ENCODE peak calls at places on chromosomes 7 and 10, in ten cellular contexts. M is endothelial cell, P is brain microvascular endothelial cell, Y is RWPE1, K is IMR-90, U is mesothelial cell of epicardium, R is A549, N is fibroblast of lung, F is spleen, B is glutamatergic neuron. I is an unnamed sample.

GRCh38 chr10:59611048-59611447 is 98.6 kb downstream of the SLC16A9 start:
- DNase-seq in P (no peak), R (no peak), K (no peak), M (no peak), Y (no peak), N (no peak), B (no peak), F (no peak), U (no peak), I (no peak)

GRCh38 chr7:20607216-20607615 is 8.3 kb upstream of the ABCB5 start:
- DNase-seq in P (no peak), F (no peak), U (no peak), Y (no peak), N (peak), R (peak), M (no peak), B (no peak), K (no peak), I (no peak)

GRCh38 chr10:62618576-62619408 is 185.7 kb upstream of the ADO start:
- DNase-seq in U (no peak), M (no peak), F (peak), P (peak), N (peak), R (no peak), B (no peak), K (peak), Y (no peak), I (no peak)

GRCh38 chr10:90222372-90222771 is 521.0 kb downstream of the KIF20B start:
- DNase-seq in N (peak), M (no peak), Y (peak), R (no peak), F (no peak), P (peak), U (no peak), K (peak), B (no peak), I (no peak)

GRCh38 chr10:14904316-14904732 is 25.7 kb downstream of the SUV39H2 start:
- DNase-seq in R (peak), Y (peak), N (peak), B (no peak), P (peak), F (no peak), U (no peak), K (peak), M (no peak), I (no peak)

GRCh38 chr10:70964281-70964680 is 75.9 kb upstream of the PCBD1 start:
- DNase-seq in Y (no peak), R (no peak), K (no peak), B (no peak), N (no peak), P (no peak), F (peak), U (no peak), M (no peak), I (no peak)

GRCh38 chr7:144835166-144835611 is 664 bp downstream of the TPK1 start:
- DNase-seq in M (peak), N (peak), F (no peak), P (peak), U (no peak), R (peak), K (peak), B (peak), Y (no peak), I (peak)

GRCh38 chr10:490256-490655 is 199.2 kb downstream of the DIP2C start:
- DNase-seq in U (no peak), B (peak), P (no peak), M (no peak), R (no peak), Y (no peak), K (peak), F (peak), N (peak), I (no peak)

GRCh38 chr7:129909669-129910068 is 43.1 kb downstream of the UBE2H start:
- DNase-seq in P (no peak), K (no peak), B (no peak), U (no peak), R (no peak), Y (no peak), F (no peak), M (no peak), N (no peak), I (no peak)

GRCh38 chr7:105389090-105389650 is 449 bp upstream of the SRPK2 start:
- DNase-seq in N (peak), F (no peak), B (peak), P (peak), U (peak), Y (peak), K (peak), R (peak), M (peak), I (no peak)

GRCh38 chr10:60208676-60209269 is 180.9 kb downstream of the ANK3 start:
- DNase-seq in P (no peak), K (peak), U (no peak), Y (peak), M (no peak), F (no peak), N (peak), R (no peak), B (no peak), I (no peak)

GRCh38 chr10:123133511-123133910 is 2.3 kb upstream of the HMX3 start:
- DNase-seq in Y (no peak), R (no peak), B (no peak), M (no peak), K (no peak), P (no peak), U (no peak), N (no peak), F (no peak), I (no peak)

GRCh38 chr7:151764056-151764920 is 112.6 kb downstream of the PRKAG2 start:
- DNase-seq in B (no peak), Y (no peak), U (no peak), P (no peak), R (no peak), K (no peak), F (peak), M (no peak), N (no peak), I (no peak)

GRCh38 chr7:35267372-35267771 is 13.5 kb upstream of the TBX20 start:
- DNase-seq in R (no peak), F (no peak), U (no peak), N (no peak), M (no peak), B (no peak), Y (no peak), K (no peak), P (no peak), I (no peak)

GRCh38 chr10:48464121-48464870 is 140.6 kb downstream of the ARHGAP22 start:
- DNase-seq in M (no peak), N (no peak), B (no peak), P (no peak), R (no peak), F (peak), K (no peak), Y (no peak), U (peak), I (no peak)

GRCh38 chr10:130453721-130454542 is 317.7 kb downstream of the GLRX3 start:
- DNase-seq in N (no peak), P (no peak), B (no peak), F (no peak), K (no peak), R (no peak), Y (no peak), U (no peak), M (no peak), I (no peak)

GRCh38 chr10:30284860-30285594 is 64.1 kb downstream of the MTPAP start:
- DNase-seq in K (no peak), N (no peak), R (no peak), B (no peak), M (peak), U (no peak), P (peak), Y (peak), F (no peak), I (no peak)

GRCh38 chr7:106316947-106317346 is 32.2 kb upstream of the NAMPT start:
- DNase-seq in K (no peak), Y (no peak), M (no peak), F (no peak), B (no peak), N (no peak), R (no peak), U (no peak), P (no peak), I (no peak)

GRCh38 chr10:26485150-26485941 is 47.2 kb downstream of the APBB1IP start:
- DNase-seq in Y (no peak), M (no peak), F (no peak), P (peak), R (no peak), U (no peak), B (no peak), N (peak), K (no peak), I (no peak)

GRCh38 chr10:123044391-123044790 is 35.6 kb downstream of the ACADSB start:
- DNase-seq in N (peak), M (no peak), U (no peak), K (peak), F (no peak), Y (peak), P (no peak), B (no peak), R (no peak), I (no peak)

GRCh38 chr10:132961864-132962622 is 19.7 kb upstream of the CFAP46 start:
- DNase-seq in M (peak), P (peak), U (peak), B (peak), Y (peak), N (peak), K (peak), F (peak), R (peak), I (peak)

DNA sequence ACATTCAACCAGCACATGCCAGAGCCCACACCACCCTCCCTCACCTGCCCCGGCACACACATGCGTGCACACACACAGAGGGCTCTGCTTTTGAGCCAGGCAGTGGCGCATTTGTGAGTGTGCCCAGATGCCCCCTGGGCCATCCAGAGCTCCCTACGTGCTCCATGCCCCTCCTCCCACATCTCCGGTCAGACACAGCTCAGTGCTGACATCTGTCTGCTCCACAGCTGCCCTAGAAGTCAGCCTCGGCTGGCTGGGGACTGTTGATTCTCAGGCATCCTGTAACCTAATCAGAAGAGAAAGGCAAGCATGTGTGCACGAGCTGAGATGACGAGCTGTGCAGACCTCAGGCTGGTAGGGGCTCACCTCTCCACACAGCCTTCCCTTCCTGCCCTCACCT is 135.1 kb downstream of the ZMIZ1 start:
- DNase-seq in U (no peak), N (no peak), B (peak), F (no peak), Y (no peak), P (no peak), R (no peak), M (no peak), K (no peak), I (no peak)
- TF ChIP-seq CTCF in U (no peak), N (no peak), B (no peak), F (no peak), Y (no peak), P (no peak), R (no peak), M (no peak), K (no peak), I (no peak)

DNA sequence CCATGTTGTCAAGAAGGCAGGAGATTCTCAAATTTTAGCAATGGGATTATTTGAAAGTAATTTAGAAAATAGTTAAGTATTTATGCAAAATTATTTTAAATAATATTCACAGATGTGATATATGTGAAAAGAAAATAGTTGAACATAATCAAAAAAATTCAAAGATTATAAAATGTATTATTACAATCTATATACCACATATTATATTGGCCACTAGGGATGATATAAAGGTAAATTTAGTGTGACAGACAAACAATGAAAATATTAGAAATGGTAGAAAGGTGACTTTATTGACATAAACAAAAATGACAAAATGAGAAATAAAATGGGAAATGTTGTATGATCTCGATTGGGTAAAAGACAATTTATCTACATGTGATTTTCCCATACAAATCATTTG is 385.5 kb downstream of the PCDH15 start:
- DNase-seq in N (no peak), U (no peak), P (no peak), M (no peak), Y (no peak), B (no peak), K (no peak), R (no peak), F (no peak), I (no peak)
- TF ChIP-seq CTCF in N (no peak), U (peak), P (no peak), M (peak), Y (no peak), B (no peak), K (no peak), R (no peak), F (no peak), I (peak)

GRCh38 chr10:19347592-19347991 is 299.0 kb downstream of the MALRD1 start:
- DNase-seq in K (no peak), M (peak), U (no peak), F (no peak), R (no peak), P (no peak), N (peak), B (peak), Y (no peak), I (no peak)
- TF ChIP-seq CTCF in K (peak), M (no peak), U (no peak), F (no peak), R (no peak), P (peak), N (peak), B (peak), Y (no peak), I (peak)

GRCh38 chr10:7874864-7875263 is 56.6 kb downstream of the TAF3 start:
- DNase-seq in K (no peak), N (no peak), P (no peak), M (no peak), B (no peak), Y (no peak), F (no peak), R (no peak), U (no peak), I (no peak)

GRCh38 chr10:7876541-7877127 is 58.3 kb downstream of the TAF3 start:
- DNase-seq in M (no peak), B (no peak), R (no peak), U (no peak), N (no peak), P (no peak), Y (no peak), K (no peak), F (no peak), I (no peak)

GRCh38 chr10:7866191-7866590 is 47.9 kb downstream of the TAF3 start:
- DNase-seq in N (no peak), P (peak), K (peak), F (no peak), B (no peak), U (no peak), M (no peak), R (no peak), Y (no peak), I (no peak)

DNA sequence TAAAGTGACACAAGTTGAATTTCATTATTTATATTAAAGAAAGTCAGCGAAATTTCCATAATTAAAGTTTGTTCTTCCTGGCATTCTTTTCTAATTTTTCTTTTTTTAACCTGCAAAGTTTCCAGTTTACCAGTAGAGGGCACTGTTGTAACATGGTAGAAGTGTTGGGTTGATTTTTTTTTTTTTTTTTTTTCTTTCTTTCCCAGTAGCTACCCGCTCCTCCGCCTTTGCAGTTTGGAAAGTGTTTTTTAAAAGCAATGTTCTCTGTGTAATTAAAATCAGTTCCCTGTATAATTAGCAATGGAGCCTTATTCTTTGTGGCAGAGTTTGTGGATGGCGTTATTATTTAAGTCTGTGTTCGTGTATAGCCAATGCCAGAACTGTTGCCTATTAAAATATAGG is 53.7 kb downstream of the TAF3 start:
- DNase-seq in K (peak), P (no peak), M (no peak), B (no peak), U (no peak), R (peak), N (peak), F (no peak), Y (peak), I (no peak)
- TF ChIP-seq CTCF in K (peak), P (peak), M (peak), B (peak), U (peak), R (peak), N (peak), F (peak), Y (peak), I (peak)

DNA sequence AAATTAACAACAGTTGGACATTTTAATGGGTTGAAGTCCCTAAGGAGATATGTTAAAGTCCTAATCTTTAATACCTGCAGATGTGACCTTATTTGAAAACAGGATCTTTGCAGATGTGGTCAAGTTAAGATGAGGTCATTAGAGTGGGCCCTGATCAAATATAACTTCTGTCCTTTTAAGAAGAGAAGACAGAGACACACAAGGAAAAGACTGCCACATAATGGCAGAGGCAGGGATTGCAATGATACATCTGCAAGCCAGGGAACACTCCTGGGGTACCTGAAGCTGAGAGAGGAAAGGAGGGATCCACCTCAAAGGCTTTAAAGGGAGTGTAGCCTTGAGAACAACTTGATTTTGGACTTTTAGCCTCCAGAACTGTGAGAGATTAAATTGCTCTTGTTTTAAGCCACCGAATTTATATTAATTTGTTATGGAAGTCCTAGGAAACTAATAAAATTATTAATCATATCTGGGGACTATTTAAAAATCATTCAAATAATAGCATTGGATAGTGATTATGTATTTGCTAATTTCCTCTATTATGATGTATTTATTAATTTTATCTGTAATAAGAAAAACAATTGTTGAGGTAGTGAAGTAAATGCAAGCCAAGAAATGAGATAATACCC is 700.0 kb upstream of the PCDH15 start:
- DNase-seq in R (no peak), M (peak), N (peak), K (no peak), F (no peak), B (peak), Y (peak), U (peak), P (peak), I (peak)
- TF ChIP-seq CTCF in R (peak), M (no peak), N (peak), K (no peak), F (peak), B (peak), Y (peak), U (no peak), P (peak), I (peak)

DNA sequence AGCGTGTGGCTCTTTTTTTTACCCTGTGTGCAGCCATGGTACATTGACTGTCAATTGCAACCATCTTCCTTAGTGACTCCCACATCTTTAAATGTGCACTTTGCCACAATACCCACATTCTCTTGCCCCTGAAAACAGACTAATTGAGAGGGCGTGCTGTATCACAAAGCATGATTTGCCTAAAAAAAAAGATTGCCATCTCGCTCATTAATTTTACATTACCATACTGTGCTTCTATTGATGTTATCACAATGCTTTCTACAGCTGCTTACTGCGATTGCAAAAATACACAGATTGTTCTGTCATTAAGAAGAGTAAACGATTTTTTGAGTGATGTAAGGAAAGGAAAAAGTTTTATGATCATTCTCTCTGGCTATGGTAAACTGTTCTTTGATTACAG is 613.1 kb upstream of the NRP1 start:
- DNase-seq in R (no peak), P (no peak), U (no peak), Y (no peak), N (no peak), B (no peak), F (no peak), M (no peak), K (no peak), I (no peak)
- TF ChIP-seq CTCF in R (no peak), P (no peak), U (no peak), Y (no peak), N (no peak), B (no peak), F (no peak), M (no peak), K (no peak), I (no peak)

GRCh38 chr7:73426016-73426415 is 7.6 kb upstream of the FZD9 start:
- DNase-seq in B (no peak), K (no peak), U (no peak), Y (no peak), M (no peak), R (no peak), N (no peak), F (no peak), P (no peak), I (no peak)

GRCh38 chr7:73429622-73430505 is 3.7 kb upstream of the FZD9 start:
- DNase-seq in P (no peak), Y (no peak), K (no peak), M (no peak), R (no peak), F (no peak), B (no peak), N (no peak), U (no peak), I (no peak)

GRCh38 chr7:73428697-73429005 is 4.9 kb upstream of the FZD9 start:
- DNase-seq in F (no peak), B (no peak), R (no peak), K (no peak), M (no peak), U (no peak), P (no peak), Y (no peak), N (no peak), I (no peak)

GRCh38 chr7:73429218-73429617 is 4.4 kb upstream of the FZD9 start:
- DNase-seq in B (peak), K (peak), R (no peak), M (no peak), N (no peak), F (peak), Y (no peak), P (no peak), U (no peak), I (peak)

GRCh38 chr7:73427902-73428696 is 5.5 kb upstream of the FZD9 start:
- DNase-seq in U (no peak), K (no peak), M (no peak), N (no peak), F (peak), Y (no peak), B (no peak), P (no peak), R (no peak), I (no peak)
- TF ChIP-seq CTCF in U (no peak), K (no peak), M (no peak), N (no peak), F (no peak), Y (no peak), B (no peak), P (no peak), R (no peak), I (no peak)

GRCh38 chr7:128240696-128241386 is at the start of gene LEP:
- DNase-seq in N (no peak), B (no peak), P (no peak), Y (no peak), R (no peak), F (peak), U (no peak), K (no peak), M (no peak), I (no peak)

GRCh38 chr7:128247108-128247507 is 6.0 kb downstream of the LEP start:
- DNase-seq in N (no peak), R (no peak), Y (no peak), B (no peak), P (no peak), F (no peak), M (no peak), K (no peak), U (no peak), I (no peak)

GRCh38 chr7:128242661-128243060 is 1.6 kb downstream of the LEP start:
- DNase-seq in B (no peak), P (no peak), R (no peak), K (no peak), N (no peak), U (no peak), F (no peak), Y (no peak), M (no peak), I (no peak)

GRCh38 chr7:128244861-128245260 is 3.8 kb downstream of the LEP start:
- DNase-seq in R (no peak), U (no peak), Y (no peak), B (no peak), P (no peak), M (no peak), F (no peak), N (no peak), K (no peak), I (no peak)

GRCh38 chr7:128243273-128243672 is 2.2 kb downstream of the LEP start:
- DNase-seq in B (no peak), P (no peak), N (no peak), R (no peak), F (no peak), Y (no peak), K (no peak), U (no peak), M (no peak), I (no peak)
- TF ChIP-seq CTCF in B (no peak), P (no peak), N (no peak), R (no peak), F (no peak), Y (no peak), K (no peak), U (no peak), M (no peak), I (no peak)

GRCh38 chr10:85792533-85792858 is 574.1 kb downstream of the GRID1 start:
- DNase-seq in B (no peak), Y (no peak), M (no peak), F (no peak), K (no peak), N (no peak), U (no peak), R (no peak), P (no peak), I (no peak)
- TF ChIP-seq CTCF in B (no peak), Y (no peak), M (no peak), F (no peak), K (no peak), N (no peak), U (no peak), R (no peak), P (no peak), I (no peak)